ENCODE peak calls at places on chromosomes 16 and 17, in nine cellular contexts. O is caudate nucleus, D is upper lobe of right lung, F is foreskin keratinocyte, V is AG04450, P is cardiac muscle cell, T is tibial artery, G is dorsolateral prefrontal cortex, M is mammary epithelial cell. I is an unnamed sample.

GRCh38 chr17:35243459-35244204 is 760 bp downstream of the SLFN5 start:
- DNase-seq in F (peak), P (peak), V (no peak), T (peak), M (peak), D (peak), G (no peak), O (no peak), I (peak)

GRCh38 chr17:11287791-11288190 is 46.8 kb downstream of the SHISA6 start:
- DNase-seq in D (no peak), V (no peak), P (no peak), O (no peak), M (no peak), F (no peak), T (no peak), G (no peak), I (no peak)

GRCh38 chr17:4520881-4521600 is 22.4 kb downstream of the SPNS2 start:
- DNase-seq in M (peak), F (peak), T (no peak), G (no peak), V (no peak), D (peak), P (no peak), O (no peak), I (no peak)

GRCh38 chr17:2101448-2102257 is 46.8 kb downstream of the HIC1 start:
- DNase-seq in F (peak), D (peak), V (no peak), T (peak), G (no peak), M (peak), P (no peak), O (no peak), I (no peak)

GRCh38 chr16:49588061-49588460 is 214.5 kb downstream of the C16orf78 start:
- DNase-seq in T (peak), O (no peak), D (no peak), V (no peak), G (no peak), P (no peak), M (no peak), F (no peak), I (no peak)

GRCh38 chr17:65627892-65628622 is 66.6 kb upstream of the AXIN2 start:
- DNase-seq in P (no peak), G (no peak), V (peak), M (peak), T (no peak), O (no peak), F (peak), D (no peak), I (no peak)

GRCh38 chr16:79164378-79164720 is 436.2 kb downstream of the MAF start:
- DNase-seq in P (no peak), O (no peak), V (no peak), T (no peak), M (no peak), F (no peak), D (no peak), G (no peak), I (no peak)

GRCh38 chr17:58273453-58274104 is 7.2 kb downstream of the MPO start:
- DNase-seq in D (no peak), O (no peak), P (no peak), G (no peak), T (no peak), M (no peak), F (no peak), V (no peak), I (no peak)

GRCh38 chr17:258045-258734 is 76.7 kb upstream of the DOC2B start:
- DNase-seq in P (no peak), G (peak), V (no peak), T (peak), O (no peak), F (no peak), D (peak), M (no peak), I (no peak)

GRCh38 chr16:53404959-53405358 is 29.3 kb upstream of the RBL2 start:
- DNase-seq in G (no peak), D (no peak), V (no peak), T (no peak), M (no peak), O (no peak), F (no peak), P (no peak), I (no peak)

GRCh38 chr17:68705331-68706166 is 104.4 kb upstream of the FAM20A start:
- DNase-seq in T (no peak), V (no peak), F (no peak), M (peak), O (no peak), P (no peak), D (no peak), G (no peak), I (no peak)

GRCh38 chr17:73695035-73695738 is 50.9 kb upstream of the SDK2 start:
- DNase-seq in F (no peak), V (no peak), T (no peak), D (no peak), M (no peak), O (no peak), G (no peak), P (no peak), I (no peak)

GRCh38 chr17:74282587-74283370 is 8.7 kb downstream of the DNAI2 start:
- DNase-seq in M (peak), T (no peak), P (no peak), O (no peak), F (peak), D (no peak), G (no peak), V (no peak), I (no peak)

GRCh38 chr17:28253663-28254062 is 65.3 kb upstream of the TMEM97 start:
- DNase-seq in F (no peak), G (no peak), M (no peak), O (no peak), T (no peak), D (no peak), V (no peak), P (no peak), I (no peak)

GRCh38 chr16:71542377-71542776 is 16.2 kb downstream of the CHST4 start:
- DNase-seq in G (no peak), V (no peak), T (no peak), D (peak), P (peak), F (peak), M (peak), O (no peak), I (peak)

GRCh38 chr17:2174471-2175293 is 119.8 kb downstream of the HIC1 start:
- DNase-seq in O (no peak), G (no peak), P (peak), D (peak), T (peak), M (no peak), F (no peak), V (peak), I (no peak)

GRCh38 chr17:1460233-1460632 is 4.2 kb upstream of the CRK start:
- DNase-seq in V (no peak), M (peak), T (peak), O (no peak), F (no peak), P (no peak), G (no peak), D (peak), I (peak)

GRCh38 chr16:85943702-85944101 is 44.7 kb downstream of the IRF8 start:
- DNase-seq in O (no peak), P (no peak), D (no peak), T (no peak), V (no peak), M (no peak), F (no peak), G (no peak), I (no peak)

GRCh38 chr16:84407588-84408313 is 39.4 kb downstream of the ATP2C2 start:
- DNase-seq in P (no peak), O (no peak), G (no peak), M (no peak), F (no peak), T (no peak), V (no peak), D (peak), I (no peak)

GRCh38 chr17:30309591-30309990 is 17.8 kb upstream of the BLMH start:
- DNase-seq in P (no peak), V (no peak), M (no peak), T (no peak), D (no peak), F (no peak), G (no peak), O (no peak), I (no peak)

GRCh38 chr16:78925071-78925714 is 675.3 kb downstream of the MAF start:
- DNase-seq in O (no peak), T (no peak), V (no peak), F (peak), M (no peak), G (no peak), P (peak), D (peak), I (no peak)

GRCh38 chr16:51888534-51888933 is 658.4 kb downstream of the TOX3 start:
- DNase-seq in T (no peak), G (no peak), M (no peak), D (no peak), V (no peak), F (peak), O (no peak), P (no peak), I (no peak)

GRCh38 chr17:73874008-73874407 is 229.8 kb upstream of the SDK2 start:
- DNase-seq in D (no peak), F (peak), P (no peak), G (no peak), T (no peak), O (no peak), M (peak), V (no peak), I (no peak)

GRCh38 chr16:30025574-30025973 is 2.6 kb downstream of the C16orf92 start:
- DNase-seq in T (no peak), O (no peak), V (no peak), P (no peak), M (no peak), G (no peak), F (no peak), D (no peak), I (no peak)

GRCh38 chr17:82035488-82035887 is 2.0 kb downstream of the DCXR start:
- DNase-seq in T (no peak), F (no peak), G (no peak), M (no peak), O (no peak), D (no peak), P (no peak), V (no peak), I (no peak)

GRCh38 chr17:82035956-82036633 is 1.4 kb downstream of the DCXR start:
- DNase-seq in D (no peak), T (no peak), M (no peak), P (no peak), F (no peak), G (no peak), O (no peak), V (no peak), I (no peak)

GRCh38 chr17:82037889-82038195 is 345 bp upstream of the DCXR start:
- DNase-seq in T (no peak), V (no peak), F (no peak), P (no peak), O (no peak), M (no peak), G (no peak), D (no peak), I (no peak)

GRCh38 chr17:82037113-82037888 is at the start of gene DCXR:
- DNase-seq in M (peak), O (peak), F (peak), D (peak), V (peak), P (peak), G (peak), T (peak), I (peak)

GRCh38 chr17:82036634-82037112 is 824 bp downstream of the DCXR start:
- DNase-seq in F (no peak), V (no peak), M (no peak), D (no peak), P (no peak), G (no peak), O (no peak), T (no peak), I (no peak)
- H3K27ac ChIP-seq in F (no peak), V (peak), M (peak), D (peak), P (peak), G (peak), O (peak), T (peak), I (peak)

DNA sequence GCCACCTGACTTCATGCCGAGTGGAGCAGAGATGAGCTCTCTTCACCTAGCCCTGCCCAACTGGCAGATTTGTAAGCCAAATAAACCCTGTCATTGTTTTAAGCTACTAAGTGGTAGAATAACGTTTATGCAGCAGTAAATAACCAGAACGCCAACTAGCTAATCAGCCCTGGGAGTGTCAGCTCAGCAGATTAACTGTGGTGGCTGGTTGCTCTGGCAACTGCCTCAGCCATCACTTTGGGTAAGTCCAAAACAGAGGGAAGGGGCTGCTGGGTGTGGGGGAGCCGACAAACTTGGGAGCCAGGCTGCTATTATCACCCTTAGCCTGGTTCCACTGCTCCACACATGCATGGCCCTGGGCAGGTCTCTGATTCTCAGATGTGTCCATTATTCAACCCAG is 22.2 kb upstream of the RHOT1 start:
- DNase-seq in O (no peak), D (no peak), P (no peak), G (no peak), F (no peak), T (no peak), M (no peak), V (no peak), I (no peak)
- H3K27ac ChIP-seq in O (no peak), D (no peak), P (no peak), G (no peak), F (no peak), T (no peak), M (no peak), V (no peak), I (no peak)

DNA sequence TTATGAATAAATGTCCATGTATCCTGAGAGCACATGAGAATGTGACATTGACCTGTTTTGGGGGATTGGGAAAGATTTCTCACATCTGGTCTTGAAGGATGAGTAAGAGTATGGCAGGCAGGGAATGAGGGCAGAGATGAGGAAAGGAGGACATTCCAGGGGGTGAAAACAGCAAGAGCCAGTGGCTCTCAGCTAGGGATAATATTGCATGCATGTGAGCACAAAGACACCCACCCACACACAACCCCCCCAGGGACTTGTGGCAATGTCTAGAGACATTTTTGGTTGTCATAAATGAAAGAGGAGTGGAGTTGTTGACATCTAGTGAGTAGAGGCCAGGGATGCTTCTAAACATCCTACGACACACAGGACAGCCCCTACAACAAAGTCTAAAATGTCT is 6.0 kb downstream of the MYO1D start:
- DNase-seq in G (no peak), O (no peak), P (no peak), D (no peak), V (no peak), T (peak), M (no peak), F (no peak), I (no peak)
- H3K27ac ChIP-seq in G (no peak), O (no peak), P (no peak), D (peak), V (no peak), T (peak), M (no peak), F (no peak), I (no peak)

DNA sequence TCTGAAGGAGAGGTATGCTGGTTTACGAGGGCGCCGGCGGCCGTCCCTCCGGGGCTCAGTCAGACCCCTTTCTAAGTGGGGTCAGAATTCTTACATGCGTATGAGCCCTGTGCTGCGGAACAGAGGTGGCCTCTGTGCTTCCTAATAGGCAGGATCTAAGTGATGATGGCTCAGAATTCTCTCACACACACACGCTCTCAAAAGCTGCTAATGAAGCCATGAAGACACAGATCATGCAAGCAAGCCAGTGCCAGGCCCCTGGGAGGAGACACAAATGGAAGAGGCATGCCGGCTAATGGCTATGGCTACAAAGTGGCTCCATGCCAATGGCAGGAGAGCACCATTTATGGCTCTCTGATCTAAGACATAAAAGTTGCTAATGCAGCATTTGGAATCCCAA is 24.7 kb downstream of the NPLOC4 start:
- DNase-seq in M (no peak), T (no peak), V (no peak), F (no peak), D (no peak), O (no peak), G (no peak), P (peak), I (no peak)
- H3K27ac ChIP-seq in M (no peak), T (no peak), V (no peak), F (no peak), D (no peak), O (no peak), G (no peak), P (peak), I (no peak)

I was measured in substantia nigra.